ENCODE peak calls at places on chromosomes 16 and 17, in five cellular contexts. M, W, F, K and Z are unnamed samples.

GRCh38 chr16:51151951-51152663 is 1.0 kb upstream of the SALL1 start:
- DNase-seq in M (no peak), W (no peak), F (peak), K (no peak), Z (no peak)

GRCh38 chr17:5516060-5516792 is 29.9 kb downstream of the MIS12 start:
- DNase-seq in M (no peak), W (no peak), F (peak), K (no peak), Z (peak)

GRCh38 chr16:87948735-87949070 is 2.5 kb upstream of the BANP start:
- DNase-seq in M (no peak), W (no peak), F (no peak), K (no peak), Z (no peak)

GRCh38 chr16:19691161-19691850 is 26.7 kb downstream of the KNOP1 start:
- DNase-seq in M (peak), W (no peak), F (peak), K (no peak), Z (no peak)

GRCh38 chr16:68995011-68995504 is 110.4 kb upstream of the HAS3 start:
- DNase-seq in M (no peak), W (no peak), F (peak), K (no peak), Z (no peak)

GRCh38 chr16:8959921-8960787 is 3.6 kb downstream of the USP7 start:
- DNase-seq in M (no peak), W (no peak), F (no peak), K (no peak), Z (no peak)

GRCh38 chr17:9074106-9074505 is 52.8 kb downstream of the NTN1 start:
- DNase-seq in M (no peak), W (no peak), F (peak), K (no peak), Z (no peak)

GRCh38 chr16:88705076-88705684 is 1.0 kb downstream of the RNF166 start:
- DNase-seq in M (peak), W (no peak), F (no peak), K (peak), Z (no peak)

GRCh38 chr17:77428020-77428781 is 287.4 kb downstream of the SEC14L1 start:
- DNase-seq in M (peak), W (no peak), F (no peak), K (no peak), Z (no peak)

GRCh38 chr16:17356243-17356933 is 114.4 kb downstream of the XYLT1 start:
- DNase-seq in M (no peak), W (no peak), F (no peak), K (no peak), Z (no peak)

GRCh38 chr16:86363057-86363490 is 147.3 kb upstream of the FOXF1 start:
- DNase-seq in M (no peak), W (no peak), F (peak), K (no peak), Z (peak)

GRCh38 chr16:24543949-24544348 is 4.6 kb downstream of the RBBP6 start:
- DNase-seq in M (no peak), W (no peak), F (no peak), K (no peak), Z (no peak)

GRCh38 chr17:1907818-1908698 is 78.3 kb downstream of the RPA1 start:
- DNase-seq in M (no peak), W (no peak), F (no peak), K (peak), Z (no peak)

GRCh38 chr17:82709024-82709675 is 7.4 kb upstream of the FN3KRP start:
- DNase-seq in M (no peak), W (no peak), F (no peak), K (no peak), Z (no peak)